ENCODE peak calls at places on chromosomes 6 and 20, in five cellular contexts. One of them, this sample, is unnamed. For H3K4me1, the result is how much of the 10 kb centered on the place peaks cover.

GRCh38 chr20:41005361-41005729 is 23.3 kb upstream of the TOP1 start:
- DNase-seq in HCT116: peak
- DNase-seq in fibroblast of lung: peak
- DNase-seq in testis: peak
- DNase-seq in neural progenitor cell: no peak
- DNase-seq in this sample: peak

GRCh38 chr6:87968435-87969278 is 79.0 kb upstream of the SPACA1 start:
- DNase-seq in neural progenitor cell: peak
- DNase-seq in HCT116: no peak
- DNase-seq in fibroblast of lung: peak
- DNase-seq in testis: peak
- DNase-seq in this sample: no peak

GRCh38 chr6:45504947-45505346 is 127.2 kb upstream of the SUPT3H start:
- DNase-seq in neural progenitor cell: peak
- DNase-seq in testis: no peak
- DNase-seq in HCT116: no peak
- DNase-seq in fibroblast of lung: peak
- DNase-seq in this sample: no peak

GRCh38 chr20:4717816-4718215 is 3.9 kb upstream of the PRND start:
- DNase-seq in fibroblast of lung: no peak
- DNase-seq in testis: no peak
- DNase-seq in HCT116: no peak
- DNase-seq in neural progenitor cell: no peak
- DNase-seq in this sample: no peak

GRCh38 chr20:23566199-23566932 is 1.9 kb downstream of the CST9L start:
- DNase-seq in neural progenitor cell: no peak
- DNase-seq in testis: no peak
- DNase-seq in HCT116: no peak
- DNase-seq in fibroblast of lung: no peak
- DNase-seq in this sample: peak

GRCh38 chr6:160973856-160974255 is 17.7 kb upstream of the MAP3K4 start:
- DNase-seq in testis: no peak
- DNase-seq in neural progenitor cell: no peak
- DNase-seq in HCT116: no peak
- DNase-seq in fibroblast of lung: peak
- DNase-seq in this sample: peak

GRCh38 chr6:5866547-5867051 is 140.1 kb downstream of the NRN1 start:
- DNase-seq in HCT116: no peak
- DNase-seq in fibroblast of lung: peak
- DNase-seq in neural progenitor cell: no peak
- DNase-seq in testis: no peak
- DNase-seq in this sample: no peak

GRCh38 chr6:32967151-32968091 is 973 bp upstream of the BRD2 start:
- DNase-seq in neural progenitor cell: peak
- DNase-seq in HCT116: peak
- DNase-seq in fibroblast of lung: peak
- DNase-seq in testis: no peak
- DNase-seq in this sample: peak

GRCh38 chr6:5143625-5144311 is 58.6 kb downstream of the PPP1R3G start:
- DNase-seq in neural progenitor cell: peak
- DNase-seq in fibroblast of lung: peak
- DNase-seq in testis: peak
- DNase-seq in HCT116: peak
- DNase-seq in this sample: peak

GRCh38 chr6:132715204-132715603 is 1.3 kb upstream of the VNN1 start:
- DNase-seq in HCT116: peak
- DNase-seq in fibroblast of lung: peak
- DNase-seq in testis: no peak
- DNase-seq in neural progenitor cell: peak
- DNase-seq in this sample: no peak

GRCh38 chr20:775679-776135 is 7.4 kb upstream of the SLC52A3 start:
- DNase-seq in fibroblast of lung: no peak
- DNase-seq in HCT116: peak
- DNase-seq in neural progenitor cell: peak
- DNase-seq in testis: peak
- DNase-seq in this sample: no peak

GRCh38 chr6:15770347-15771143 is 107.7 kb upstream of the DTNBP1 start:
- DNase-seq in HCT116: no peak
- DNase-seq in testis: no peak
- DNase-seq in fibroblast of lung: peak
- DNase-seq in neural progenitor cell: no peak
- DNase-seq in this sample: no peak

GRCh38 chr6:30683137-30683979 is 3.1 kb downstream of the PPP1R18 start:
- DNase-seq in fibroblast of lung: no peak
- DNase-seq in testis: no peak
- DNase-seq in neural progenitor cell: no peak
- DNase-seq in HCT116: no peak
- DNase-seq in this sample: no peak

GRCh38 chr6:147285087-147285855 is 81.1 kb downstream of the STXBP5 start:
- DNase-seq in HCT116: peak
- DNase-seq in neural progenitor cell: peak
- DNase-seq in fibroblast of lung: peak
- DNase-seq in testis: no peak
- DNase-seq in this sample: no peak

GRCh38 chr20:61502433-61502832 is 250.4 kb downstream of the CDH4 start:
- DNase-seq in fibroblast of lung: no peak
- DNase-seq in testis: no peak
- DNase-seq in HCT116: no peak
- DNase-seq in neural progenitor cell: no peak
- DNase-seq in this sample: no peak

GRCh38 chr6:45654673-45655072 is 276.9 kb upstream of the SUPT3H start:
- DNase-seq in neural progenitor cell: no peak
- DNase-seq in HCT116: no peak
- DNase-seq in testis: no peak
- DNase-seq in fibroblast of lung: no peak
- DNase-seq in this sample: no peak

GRCh38 chr6:44113396-44113795 is 13.9 kb downstream of the MRPL14 start:
- DNase-seq in testis: no peak
- DNase-seq in fibroblast of lung: no peak
- DNase-seq in HCT116: no peak
- DNase-seq in neural progenitor cell: no peak
- DNase-seq in this sample: no peak
- TF ChIP-seq CTCF in testis: peak
- TF ChIP-seq CTCF in fibroblast of lung: no peak
- TF ChIP-seq CTCF in HCT116: peak
- TF ChIP-seq CTCF in neural progenitor cell: peak
- TF ChIP-seq CTCF in this sample: no peak

GRCh38 chr20:58889334-58890072 is 37.0 kb downstream of the GNAS start:
- DNase-seq in neural progenitor cell: peak
- DNase-seq in HCT116: no peak
- DNase-seq in fibroblast of lung: peak
- DNase-seq in testis: no peak
- DNase-seq in this sample: no peak
- H3K4me1 ChIP-seq in neural progenitor cell: under half
- H3K4me1 ChIP-seq in HCT116: under half
- H3K4me1 ChIP-seq in fibroblast of lung: under half
- H3K4me1 ChIP-seq in testis: under half
- H3K4me1 ChIP-seq in this sample: under half

GRCh38 chr20:7497985-7498384 is 442.3 kb downstream of the HAO1 start:
- DNase-seq in neural progenitor cell: no peak
- DNase-seq in fibroblast of lung: no peak
- DNase-seq in HCT116: no peak
- DNase-seq in testis: no peak
- DNase-seq in this sample: no peak

GRCh38 chr20:7490288-7490687 is 450.0 kb downstream of the HAO1 start:
- DNase-seq in fibroblast of lung: no peak
- DNase-seq in neural progenitor cell: no peak
- DNase-seq in HCT116: no peak
- DNase-seq in testis: no peak
- DNase-seq in this sample: no peak

GRCh38 chr20:7492257-7492656 is 448.0 kb downstream of the HAO1 start:
- DNase-seq in neural progenitor cell: no peak
- DNase-seq in HCT116: no peak
- DNase-seq in testis: no peak
- DNase-seq in fibroblast of lung: no peak
- DNase-seq in this sample: no peak

GRCh38 chr20:7496394-7497111 is 443.7 kb downstream of the HAO1 start:
- DNase-seq in HCT116: no peak
- DNase-seq in neural progenitor cell: no peak
- DNase-seq in testis: no peak
- DNase-seq in fibroblast of lung: no peak
- DNase-seq in this sample: no peak

DNA sequence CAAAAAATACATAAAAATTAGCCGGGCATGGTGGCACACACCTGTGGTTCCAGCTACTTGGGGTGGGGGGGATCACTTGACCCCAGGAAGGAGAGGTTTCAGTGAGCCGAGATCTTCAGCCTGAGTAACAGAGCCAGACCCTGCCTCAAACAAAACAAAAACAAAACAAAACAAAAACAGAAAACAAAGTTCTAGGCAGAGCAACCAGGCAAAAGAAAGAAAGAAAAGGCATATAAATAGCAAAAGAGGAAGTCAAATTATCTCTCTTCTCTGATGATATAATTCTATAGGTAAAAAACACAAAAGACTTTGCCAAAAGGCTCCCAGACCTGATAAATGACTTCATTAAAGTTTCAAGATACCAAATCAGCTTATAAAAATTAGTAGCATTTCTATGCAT is 446.9 kb downstream of the HAO1 start:
- DNase-seq in testis: no peak
- DNase-seq in neural progenitor cell: no peak
- DNase-seq in fibroblast of lung: no peak
- DNase-seq in HCT116: no peak
- DNase-seq in this sample: no peak
- TF ChIP-seq CTCF in testis: no peak
- TF ChIP-seq CTCF in neural progenitor cell: no peak
- TF ChIP-seq CTCF in fibroblast of lung: no peak
- TF ChIP-seq CTCF in HCT116: no peak
- TF ChIP-seq CTCF in this sample: no peak

GRCh38 chr20:10665791-10666190 is 8.0 kb downstream of the JAG1 start:
- DNase-seq in HCT116: no peak
- DNase-seq in fibroblast of lung: no peak
- DNase-seq in neural progenitor cell: peak
- DNase-seq in testis: no peak
- DNase-seq in this sample: no peak

GRCh38 chr20:10667077-10667401 is 6.8 kb downstream of the JAG1 start:
- DNase-seq in fibroblast of lung: no peak
- DNase-seq in testis: no peak
- DNase-seq in neural progenitor cell: peak
- DNase-seq in HCT116: no peak
- DNase-seq in this sample: no peak

GRCh38 chr20:10665027-10665561 is 8.7 kb downstream of the JAG1 start:
- DNase-seq in testis: peak
- DNase-seq in HCT116: no peak
- DNase-seq in neural progenitor cell: no peak
- DNase-seq in fibroblast of lung: no peak
- DNase-seq in this sample: no peak

GRCh38 chr20:10667560-10668167 is 6.1 kb downstream of the JAG1 start:
- DNase-seq in HCT116: no peak
- DNase-seq in neural progenitor cell: peak
- DNase-seq in testis: no peak
- DNase-seq in fibroblast of lung: no peak
- DNase-seq in this sample: no peak

DNA sequence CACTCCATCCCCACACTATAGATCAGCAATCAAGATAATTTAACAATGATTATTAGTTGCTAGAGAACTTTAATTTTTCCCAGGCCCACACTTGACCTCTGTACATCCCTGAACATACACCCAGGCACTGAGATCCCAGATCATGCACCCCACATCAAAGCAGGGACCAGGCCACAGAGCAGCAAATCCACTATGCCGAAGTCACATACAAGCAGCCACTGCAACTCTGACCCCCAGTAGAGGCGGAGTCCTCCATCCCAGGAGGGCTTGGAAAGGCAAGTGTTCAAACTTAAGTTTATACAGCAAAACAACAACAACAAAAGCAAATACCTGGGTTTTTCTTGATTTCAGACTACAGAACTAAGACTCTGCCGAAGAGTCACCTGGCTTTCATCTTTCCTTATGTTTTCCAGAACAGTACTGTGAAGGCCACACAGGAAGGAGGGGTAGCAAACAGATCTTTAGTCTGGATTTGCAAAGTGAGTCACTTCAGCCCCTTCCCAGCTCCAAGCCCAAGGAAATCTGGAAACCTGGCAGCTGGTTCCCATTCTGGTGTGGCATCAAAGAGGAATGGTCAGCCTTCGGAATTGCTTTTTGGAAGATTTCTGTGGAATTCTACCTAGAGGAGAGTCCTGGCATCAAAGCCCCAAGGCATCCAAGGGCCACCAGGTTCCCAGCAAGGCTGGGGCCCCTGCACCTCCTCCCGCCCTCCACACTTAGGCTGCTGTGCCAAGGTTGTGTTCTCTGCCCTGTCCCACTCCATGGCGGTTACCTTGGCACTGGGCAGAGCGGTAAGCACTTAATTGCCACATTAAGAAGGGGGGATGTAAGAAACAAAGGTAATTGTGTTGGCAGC is 7.3 kb downstream of the JAG1 start:
- DNase-seq in neural progenitor cell: no peak
- DNase-seq in HCT116: no peak
- DNase-seq in fibroblast of lung: no peak
- DNase-seq in testis: no peak
- DNase-seq in this sample: no peak
- H3K4me1 ChIP-seq in neural progenitor cell: half or more
- H3K4me1 ChIP-seq in HCT116: under half
- H3K4me1 ChIP-seq in fibroblast of lung: under half
- H3K4me1 ChIP-seq in testis: under half
- H3K4me1 ChIP-seq in this sample: half or more

DNA sequence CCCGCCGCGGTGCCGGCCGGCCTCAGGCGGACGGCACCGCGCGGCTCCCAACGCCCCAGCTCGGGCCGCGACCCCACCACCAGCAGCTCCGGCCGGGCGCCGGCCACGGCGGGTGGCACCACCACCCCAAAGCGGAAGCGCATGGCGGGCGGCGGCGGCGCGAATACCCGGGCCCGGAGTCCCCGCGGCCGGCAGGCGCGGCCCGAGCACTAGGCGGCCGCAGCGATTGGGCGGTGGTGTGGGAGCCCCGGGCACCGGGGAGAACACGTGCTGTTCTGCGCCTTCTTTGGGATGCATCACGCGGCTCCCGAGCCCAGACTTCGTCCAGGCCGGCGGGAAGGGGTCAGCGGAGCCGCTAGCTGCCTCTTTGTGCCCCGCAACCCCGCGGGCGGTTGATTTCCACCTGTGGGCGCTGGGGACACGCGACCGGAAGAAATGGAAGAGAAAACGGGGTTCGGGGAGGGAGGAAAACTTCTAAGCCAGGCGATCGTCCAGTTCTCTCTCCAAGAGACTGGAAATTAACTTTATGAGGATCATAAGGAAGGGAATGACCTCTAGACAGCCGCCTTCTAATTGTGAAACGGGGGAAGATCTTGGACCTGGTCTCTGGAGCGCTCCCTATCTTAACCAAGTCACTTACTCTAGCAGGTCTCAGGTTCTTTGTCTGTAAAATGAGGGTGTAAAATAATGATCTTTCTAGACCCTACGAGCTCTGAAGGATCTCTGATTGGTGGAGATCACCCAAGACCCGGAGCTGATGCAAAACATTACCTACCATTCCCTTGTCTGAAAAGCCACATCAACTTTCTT is at the start of gene EPM2A:
- DNase-seq in HCT116: peak
- DNase-seq in testis: peak
- DNase-seq in fibroblast of lung: peak
- DNase-seq in neural progenitor cell: peak
- DNase-seq in this sample: peak
- TF ChIP-seq CTCF in HCT116: no peak
- TF ChIP-seq CTCF in testis: no peak
- TF ChIP-seq CTCF in fibroblast of lung: no peak
- TF ChIP-seq CTCF in neural progenitor cell: no peak
- TF ChIP-seq CTCF in this sample: no peak

GRCh38 chr6:108250240-108250866 is 10.5 kb downstream of the SNX3 start:
- DNase-seq in neural progenitor cell: peak
- DNase-seq in testis: no peak
- DNase-seq in fibroblast of lung: peak
- DNase-seq in HCT116: peak
- DNase-seq in this sample: no peak
- H3K4me1 ChIP-seq in neural progenitor cell: under half
- H3K4me1 ChIP-seq in testis: under half
- H3K4me1 ChIP-seq in fibroblast of lung: under half
- H3K4me1 ChIP-seq in HCT116: under half
- H3K4me1 ChIP-seq in this sample: under half

GRCh38 chr20:48942730-48943129 is 21.2 kb downstream of the ARFGEF2 start:
- DNase-seq in neural progenitor cell: no peak
- DNase-seq in HCT116: no peak
- DNase-seq in testis: no peak
- DNase-seq in fibroblast of lung: no peak
- DNase-seq in this sample: no peak
- TF ChIP-seq CTCF in neural progenitor cell: no peak
- TF ChIP-seq CTCF in HCT116: no peak
- TF ChIP-seq CTCF in testis: no peak
- TF ChIP-seq CTCF in fibroblast of lung: no peak
- TF ChIP-seq CTCF in this sample: no peak